ENCODE peak calls at places on chromosomes 1 and 21, in ten cellular contexts. One of them, this sample, is unnamed.

GRCh38 chr1:217333939-217334338 is 297.0 kb downstream of the GPATCH2 start:
- DNase-seq in NCI-H1417: peak; percentile 3
- DNase-seq in endothelial cell of umbilical vein: no peak
- DNase-seq in stimulated activated CD8-positive, alpha-beta memory T cell treated with anti-CD3 and anti-CD28 coated beads, Interleukin-4, amount 100 ng/mL, for 4 hours: no peak
- DNase-seq in stimulated activated naive CD4-positive, alpha-beta T cell treated with Interleukin-2 at 50 U/mL for 16 hours: no peak
- DNase-seq in EL: peak; percentile 39
- DNase-seq in transverse colon: peak; percentile 9
- DNase-seq in HS-27A: no peak
- DNase-seq in amniotic epithelial cell: peak; percentile 15
- DNase-seq in left cardiac atrium: no peak
- DNase-seq in this sample: peak; percentile 13

GRCh38 chr1:171940373-171940772 is 99.1 kb downstream of the DNM3 start:
- DNase-seq in NCI-H1417: no peak
- DNase-seq in endothelial cell of umbilical vein: no peak
- DNase-seq in stimulated activated CD8-positive, alpha-beta memory T cell treated with anti-CD3 and anti-CD28 coated beads, Interleukin-4, amount 100 ng/mL, for 4 hours: no peak
- DNase-seq in stimulated activated naive CD4-positive, alpha-beta T cell treated with Interleukin-2 at 50 U/mL for 16 hours: no peak
- DNase-seq in EL: no peak
- DNase-seq in transverse colon: no peak
- DNase-seq in HS-27A: no peak
- DNase-seq in amniotic epithelial cell: peak; percentile 0
- DNase-seq in left cardiac atrium: no peak
- DNase-seq in this sample: no peak

GRCh38 chr1:93394514-93394913 is 48.8 kb downstream of the DR1 start:
- DNase-seq in NCI-H1417: no peak
- DNase-seq in endothelial cell of umbilical vein: no peak
- DNase-seq in stimulated activated CD8-positive, alpha-beta memory T cell treated with anti-CD3 and anti-CD28 coated beads, Interleukin-4, amount 100 ng/mL, for 4 hours: no peak
- DNase-seq in stimulated activated naive CD4-positive, alpha-beta T cell treated with Interleukin-2 at 50 U/mL for 16 hours: no peak
- DNase-seq in EL: peak; percentile 31
- DNase-seq in transverse colon: no peak
- DNase-seq in HS-27A: no peak
- DNase-seq in amniotic epithelial cell: peak; percentile 7
- DNase-seq in left cardiac atrium: no peak
- DNase-seq in this sample: peak; percentile 34

GRCh38 chr21:17688912-17689874 is 76.5 kb upstream of the BTG3 start:
- DNase-seq in NCI-H1417: no peak
- DNase-seq in endothelial cell of umbilical vein: no peak
- DNase-seq in stimulated activated CD8-positive, alpha-beta memory T cell treated with anti-CD3 and anti-CD28 coated beads, Interleukin-4, amount 100 ng/mL, for 4 hours: no peak
- DNase-seq in stimulated activated naive CD4-positive, alpha-beta T cell treated with Interleukin-2 at 50 U/mL for 16 hours: peak; percentile 21
- DNase-seq in EL: peak; percentile 28
- DNase-seq in transverse colon: peak; percentile 42
- DNase-seq in HS-27A: no peak
- DNase-seq in amniotic epithelial cell: no peak
- DNase-seq in left cardiac atrium: peak; percentile 60
- DNase-seq in this sample: no peak

GRCh38 chr21:36704958-36705678 is 6.2 kb downstream of the SIM2 start:
- DNase-seq in NCI-H1417: no peak
- DNase-seq in endothelial cell of umbilical vein: no peak
- DNase-seq in stimulated activated CD8-positive, alpha-beta memory T cell treated with anti-CD3 and anti-CD28 coated beads, Interleukin-4, amount 100 ng/mL, for 4 hours: no peak
- DNase-seq in stimulated activated naive CD4-positive, alpha-beta T cell treated with Interleukin-2 at 50 U/mL for 16 hours: no peak
- DNase-seq in EL: no peak
- DNase-seq in transverse colon: no peak
- DNase-seq in HS-27A: no peak
- DNase-seq in amniotic epithelial cell: no peak
- DNase-seq in left cardiac atrium: no peak
- DNase-seq in this sample: no peak

GRCh38 chr1:117128323-117129079 is 7.0 kb upstream of the TRIM45 start:
- DNase-seq in NCI-H1417: peak; percentile 68
- DNase-seq in endothelial cell of umbilical vein: peak; percentile 68
- DNase-seq in stimulated activated CD8-positive, alpha-beta memory T cell treated with anti-CD3 and anti-CD28 coated beads, Interleukin-4, amount 100 ng/mL, for 4 hours: no peak
- DNase-seq in stimulated activated naive CD4-positive, alpha-beta T cell treated with Interleukin-2 at 50 U/mL for 16 hours: no peak
- DNase-seq in EL: peak; percentile 56
- DNase-seq in transverse colon: no peak
- DNase-seq in HS-27A: no peak
- DNase-seq in amniotic epithelial cell: peak; percentile 51
- DNase-seq in left cardiac atrium: no peak
- DNase-seq in this sample: no peak

GRCh38 chr1:154325583-154326545 is 539 bp downstream of the ATP8B2 start:
- DNase-seq in NCI-H1417: no peak
- DNase-seq in endothelial cell of umbilical vein: peak; percentile 83
- DNase-seq in stimulated activated CD8-positive, alpha-beta memory T cell treated with anti-CD3 and anti-CD28 coated beads, Interleukin-4, amount 100 ng/mL, for 4 hours: no peak
- DNase-seq in stimulated activated naive CD4-positive, alpha-beta T cell treated with Interleukin-2 at 50 U/mL for 16 hours: peak; percentile 35
- DNase-seq in EL: peak; percentile 90
- DNase-seq in transverse colon: peak; percentile 64
- DNase-seq in HS-27A: peak; percentile 72
- DNase-seq in amniotic epithelial cell: peak; percentile 67
- DNase-seq in left cardiac atrium: peak; percentile 73
- DNase-seq in this sample: peak; percentile 59

GRCh38 chr1:15620155-15620545 is 2.9 kb downstream of the DDI2 start:
- DNase-seq in NCI-H1417: no peak
- DNase-seq in endothelial cell of umbilical vein: peak; percentile 76
- DNase-seq in stimulated activated CD8-positive, alpha-beta memory T cell treated with anti-CD3 and anti-CD28 coated beads, Interleukin-4, amount 100 ng/mL, for 4 hours: no peak
- DNase-seq in stimulated activated naive CD4-positive, alpha-beta T cell treated with Interleukin-2 at 50 U/mL for 16 hours: no peak
- DNase-seq in EL: peak; percentile 76
- DNase-seq in transverse colon: no peak
- DNase-seq in HS-27A: no peak
- DNase-seq in amniotic epithelial cell: peak; percentile 83
- DNase-seq in left cardiac atrium: no peak
- DNase-seq in this sample: peak; percentile 33

GRCh38 chr1:167297222-167298214 is 76.8 kb downstream of the POU2F1 start:
- DNase-seq in NCI-H1417: no peak
- DNase-seq in endothelial cell of umbilical vein: peak; percentile 52
- DNase-seq in stimulated activated CD8-positive, alpha-beta memory T cell treated with anti-CD3 and anti-CD28 coated beads, Interleukin-4, amount 100 ng/mL, for 4 hours: no peak
- DNase-seq in stimulated activated naive CD4-positive, alpha-beta T cell treated with Interleukin-2 at 50 U/mL for 16 hours: no peak
- DNase-seq in EL: no peak
- DNase-seq in transverse colon: peak; percentile 59
- DNase-seq in HS-27A: no peak
- DNase-seq in amniotic epithelial cell: peak; percentile 66
- DNase-seq in left cardiac atrium: no peak
- DNase-seq in this sample: no peak

GRCh38 chr1:234763910-234764309 is 153.9 kb upstream of the IRF2BP2 start:
- DNase-seq in NCI-H1417: no peak
- DNase-seq in endothelial cell of umbilical vein: no peak
- DNase-seq in stimulated activated CD8-positive, alpha-beta memory T cell treated with anti-CD3 and anti-CD28 coated beads, Interleukin-4, amount 100 ng/mL, for 4 hours: no peak
- DNase-seq in stimulated activated naive CD4-positive, alpha-beta T cell treated with Interleukin-2 at 50 U/mL for 16 hours: no peak
- DNase-seq in EL: no peak
- DNase-seq in transverse colon: no peak
- DNase-seq in HS-27A: no peak
- DNase-seq in amniotic epithelial cell: no peak
- DNase-seq in left cardiac atrium: no peak
- DNase-seq in this sample: no peak

GRCh38 chr1:6025269-6026094 is 20.2 kb upstream of the KCNAB2 start:
- DNase-seq in NCI-H1417: no peak
- DNase-seq in endothelial cell of umbilical vein: no peak
- DNase-seq in stimulated activated CD8-positive, alpha-beta memory T cell treated with anti-CD3 and anti-CD28 coated beads, Interleukin-4, amount 100 ng/mL, for 4 hours: no peak
- DNase-seq in stimulated activated naive CD4-positive, alpha-beta T cell treated with Interleukin-2 at 50 U/mL for 16 hours: peak; percentile 9
- DNase-seq in EL: peak; percentile 76
- DNase-seq in transverse colon: no peak
- DNase-seq in HS-27A: no peak
- DNase-seq in amniotic epithelial cell: peak; percentile 61
- DNase-seq in left cardiac atrium: no peak
- DNase-seq in this sample: no peak

GRCh38 chr1:72227667-72228066 is 54.7 kb downstream of the NEGR1 start:
- DNase-seq in NCI-H1417: no peak
- DNase-seq in endothelial cell of umbilical vein: no peak
- DNase-seq in stimulated activated CD8-positive, alpha-beta memory T cell treated with anti-CD3 and anti-CD28 coated beads, Interleukin-4, amount 100 ng/mL, for 4 hours: no peak
- DNase-seq in stimulated activated naive CD4-positive, alpha-beta T cell treated with Interleukin-2 at 50 U/mL for 16 hours: no peak
- DNase-seq in EL: no peak
- DNase-seq in transverse colon: no peak
- DNase-seq in HS-27A: no peak
- DNase-seq in amniotic epithelial cell: peak; percentile 8
- DNase-seq in left cardiac atrium: no peak
- DNase-seq in this sample: no peak

GRCh38 chr1:71303617-71304041 is 222.8 kb upstream of the ZRANB2 start:
- DNase-seq in NCI-H1417: no peak
- DNase-seq in endothelial cell of umbilical vein: peak; percentile 65
- DNase-seq in stimulated activated CD8-positive, alpha-beta memory T cell treated with anti-CD3 and anti-CD28 coated beads, Interleukin-4, amount 100 ng/mL, for 4 hours: no peak
- DNase-seq in stimulated activated naive CD4-positive, alpha-beta T cell treated with Interleukin-2 at 50 U/mL for 16 hours: no peak
- DNase-seq in EL: no peak
- DNase-seq in transverse colon: no peak
- DNase-seq in HS-27A: no peak
- DNase-seq in amniotic epithelial cell: peak; percentile 22
- DNase-seq in left cardiac atrium: no peak
- DNase-seq in this sample: no peak

GRCh38 chr1:196678510-196678884 is 26.7 kb downstream of the CFH start:
- DNase-seq in NCI-H1417: no peak
- DNase-seq in endothelial cell of umbilical vein: no peak
- DNase-seq in stimulated activated CD8-positive, alpha-beta memory T cell treated with anti-CD3 and anti-CD28 coated beads, Interleukin-4, amount 100 ng/mL, for 4 hours: no peak
- DNase-seq in stimulated activated naive CD4-positive, alpha-beta T cell treated with Interleukin-2 at 50 U/mL for 16 hours: no peak
- DNase-seq in EL: peak; percentile 80
- DNase-seq in transverse colon: no peak
- DNase-seq in HS-27A: peak; percentile 52
- DNase-seq in amniotic epithelial cell: peak; percentile 78
- DNase-seq in left cardiac atrium: no peak
- DNase-seq in this sample: peak; percentile 43

GRCh38 chr1:190169311-190170067 is 308.2 kb downstream of the BRINP3 start:
- DNase-seq in NCI-H1417: no peak
- DNase-seq in endothelial cell of umbilical vein: peak; percentile 10
- DNase-seq in stimulated activated CD8-positive, alpha-beta memory T cell treated with anti-CD3 and anti-CD28 coated beads, Interleukin-4, amount 100 ng/mL, for 4 hours: no peak
- DNase-seq in stimulated activated naive CD4-positive, alpha-beta T cell treated with Interleukin-2 at 50 U/mL for 16 hours: no peak
- DNase-seq in EL: peak; percentile 11
- DNase-seq in transverse colon: no peak
- DNase-seq in HS-27A: peak; percentile 67
- DNase-seq in amniotic epithelial cell: peak; percentile 77
- DNase-seq in left cardiac atrium: no peak
- DNase-seq in this sample: peak; percentile 60

GRCh38 chr21:33300701-33301631 is 23.8 kb upstream of the IFNAR1 start:
- DNase-seq in NCI-H1417: no peak
- DNase-seq in endothelial cell of umbilical vein: peak; percentile 66
- DNase-seq in stimulated activated CD8-positive, alpha-beta memory T cell treated with anti-CD3 and anti-CD28 coated beads, Interleukin-4, amount 100 ng/mL, for 4 hours: no peak
- DNase-seq in stimulated activated naive CD4-positive, alpha-beta T cell treated with Interleukin-2 at 50 U/mL for 16 hours: no peak
- DNase-seq in EL: no peak
- DNase-seq in transverse colon: no peak
- DNase-seq in HS-27A: no peak
- DNase-seq in amniotic epithelial cell: peak; percentile 36
- DNase-seq in left cardiac atrium: no peak
- DNase-seq in this sample: no peak

GRCh38 chr21:29209696-29210095 is 79.3 kb downstream of the MAP3K7CL start:
- DNase-seq in NCI-H1417: no peak
- DNase-seq in endothelial cell of umbilical vein: peak; percentile 31
- DNase-seq in stimulated activated CD8-positive, alpha-beta memory T cell treated with anti-CD3 and anti-CD28 coated beads, Interleukin-4, amount 100 ng/mL, for 4 hours: no peak
- DNase-seq in stimulated activated naive CD4-positive, alpha-beta T cell treated with Interleukin-2 at 50 U/mL for 16 hours: no peak
- DNase-seq in EL: peak; percentile 57
- DNase-seq in transverse colon: no peak
- DNase-seq in HS-27A: no peak
- DNase-seq in amniotic epithelial cell: no peak
- DNase-seq in left cardiac atrium: no peak
- DNase-seq in this sample: no peak

GRCh38 chr1:6601865-6602668 is 602 bp downstream of the KLHL21 start:
- DNase-seq in NCI-H1417: peak; percentile 49
- DNase-seq in endothelial cell of umbilical vein: no peak
- DNase-seq in stimulated activated CD8-positive, alpha-beta memory T cell treated with anti-CD3 and anti-CD28 coated beads, Interleukin-4, amount 100 ng/mL, for 4 hours: no peak
- DNase-seq in stimulated activated naive CD4-positive, alpha-beta T cell treated with Interleukin-2 at 50 U/mL for 16 hours: peak; percentile 32
- DNase-seq in EL: no peak
- DNase-seq in transverse colon: peak; percentile 42
- DNase-seq in HS-27A: peak; percentile 31
- DNase-seq in amniotic epithelial cell: peak; percentile 51
- DNase-seq in left cardiac atrium: peak; percentile 66
- DNase-seq in this sample: no peak

GRCh38 chr1:17887646-17888395 is 132.7 kb downstream of the ACTL8 start:
- DNase-seq in NCI-H1417: peak; percentile 10
- DNase-seq in endothelial cell of umbilical vein: no peak
- DNase-seq in stimulated activated CD8-positive, alpha-beta memory T cell treated with anti-CD3 and anti-CD28 coated beads, Interleukin-4, amount 100 ng/mL, for 4 hours: no peak
- DNase-seq in stimulated activated naive CD4-positive, alpha-beta T cell treated with Interleukin-2 at 50 U/mL for 16 hours: no peak
- DNase-seq in EL: no peak
- DNase-seq in transverse colon: no peak
- DNase-seq in HS-27A: no peak
- DNase-seq in amniotic epithelial cell: no peak
- DNase-seq in left cardiac atrium: no peak
- DNase-seq in this sample: no peak

GRCh38 chr1:224565611-224566406 is 50.3 kb upstream of the CNIH3 start:
- DNase-seq in NCI-H1417: no peak
- DNase-seq in endothelial cell of umbilical vein: no peak
- DNase-seq in stimulated activated CD8-positive, alpha-beta memory T cell treated with anti-CD3 and anti-CD28 coated beads, Interleukin-4, amount 100 ng/mL, for 4 hours: no peak
- DNase-seq in stimulated activated naive CD4-positive, alpha-beta T cell treated with Interleukin-2 at 50 U/mL for 16 hours: no peak
- DNase-seq in EL: no peak
- DNase-seq in transverse colon: no peak
- DNase-seq in HS-27A: no peak
- DNase-seq in amniotic epithelial cell: no peak
- DNase-seq in left cardiac atrium: no peak
- DNase-seq in this sample: no peak

GRCh38 chr1:195663549-195664280 is 944.5 kb downstream of the KCNT2 start:
- DNase-seq in NCI-H1417: no peak
- DNase-seq in endothelial cell of umbilical vein: no peak
- DNase-seq in stimulated activated CD8-positive, alpha-beta memory T cell treated with anti-CD3 and anti-CD28 coated beads, Interleukin-4, amount 100 ng/mL, for 4 hours: no peak
- DNase-seq in stimulated activated naive CD4-positive, alpha-beta T cell treated with Interleukin-2 at 50 U/mL for 16 hours: no peak
- DNase-seq in EL: peak; percentile 87
- DNase-seq in transverse colon: no peak
- DNase-seq in HS-27A: peak; percentile 80
- DNase-seq in amniotic epithelial cell: peak; percentile 78
- DNase-seq in left cardiac atrium: no peak
- DNase-seq in this sample: peak; percentile 77

GRCh38 chr1:205512059-205513045 is 7.9 kb downstream of the CDK18 start:
- DNase-seq in NCI-H1417: no peak
- DNase-seq in endothelial cell of umbilical vein: no peak
- DNase-seq in stimulated activated CD8-positive, alpha-beta memory T cell treated with anti-CD3 and anti-CD28 coated beads, Interleukin-4, amount 100 ng/mL, for 4 hours: no peak
- DNase-seq in stimulated activated naive CD4-positive, alpha-beta T cell treated with Interleukin-2 at 50 U/mL for 16 hours: no peak
- DNase-seq in EL: peak; percentile 68
- DNase-seq in transverse colon: no peak
- DNase-seq in HS-27A: no peak
- DNase-seq in amniotic epithelial cell: no peak
- DNase-seq in left cardiac atrium: peak; percentile 50
- DNase-seq in this sample: no peak

GRCh38 chr21:32949701-32950100 is 76.0 kb upstream of the OLIG2 start:
- DNase-seq in NCI-H1417: no peak
- DNase-seq in endothelial cell of umbilical vein: no peak
- DNase-seq in stimulated activated CD8-positive, alpha-beta memory T cell treated with anti-CD3 and anti-CD28 coated beads, Interleukin-4, amount 100 ng/mL, for 4 hours: no peak
- DNase-seq in stimulated activated naive CD4-positive, alpha-beta T cell treated with Interleukin-2 at 50 U/mL for 16 hours: no peak
- DNase-seq in EL: no peak
- DNase-seq in transverse colon: no peak
- DNase-seq in HS-27A: no peak
- DNase-seq in amniotic epithelial cell: no peak
- DNase-seq in left cardiac atrium: no peak
- DNase-seq in this sample: no peak

This sample was measured in HS-5.